ENCODE peak calls at places on chromosomes 11 and 22, in ten cellular contexts. One of them, this sample, is unnamed.
A peak's percentile ranks its signal among the peaks of the same experiment; 100 is the strongest.

GRCh38 chr11:18394928-18395734 is 768 bp downstream of the LDHA start:
- DNase-seq in EH: no peak
- DNase-seq in retinal pigment epithelial cell: no peak
- DNase-seq in sigmoid colon: no peak
- DNase-seq in erythroblast: peak; percentile 54
- DNase-seq in transverse colon: peak; percentile 34
- DNase-seq in germinal center: peak; percentile 44
- DNase-seq in NCI-H774: no peak
- DNase-seq in iPS-NIHi11: no peak
- DNase-seq in stimulated activated CD8-positive, alpha-beta memory T cell treated with anti-CD3 and anti-CD28 coated beads, Interleukin-7, amount 100 ng/mL, for 1 hour: no peak
- DNase-seq in this sample: no peak

GRCh38 chr22:48902001-48902869 is 925.4 kb downstream of the BRD1 start:
- DNase-seq in EH: no peak
- DNase-seq in retinal pigment epithelial cell: no peak
- DNase-seq in sigmoid colon: peak; percentile 36
- DNase-seq in erythroblast: no peak
- DNase-seq in transverse colon: no peak
- DNase-seq in germinal center: no peak
- DNase-seq in NCI-H774: no peak
- DNase-seq in iPS-NIHi11: peak; percentile 4
- DNase-seq in stimulated activated CD8-positive, alpha-beta memory T cell treated with anti-CD3 and anti-CD28 coated beads, Interleukin-7, amount 100 ng/mL, for 1 hour: no peak
- DNase-seq in this sample: no peak

GRCh38 chr22:41524283-41524682 is 20.0 kb downstream of the POLR3H start:
- DNase-seq in EH: no peak
- DNase-seq in retinal pigment epithelial cell: no peak
- DNase-seq in sigmoid colon: peak; percentile 91
- DNase-seq in erythroblast: no peak
- DNase-seq in transverse colon: peak; percentile 59
- DNase-seq in germinal center: no peak
- DNase-seq in NCI-H774: no peak
- DNase-seq in iPS-NIHi11: no peak
- DNase-seq in stimulated activated CD8-positive, alpha-beta memory T cell treated with anti-CD3 and anti-CD28 coated beads, Interleukin-7, amount 100 ng/mL, for 1 hour: no peak
- DNase-seq in this sample: no peak

GRCh38 chr22:36443198-36443770 is 38.2 kb downstream of the TXN2 start:
- DNase-seq in EH: peak; percentile 61
- DNase-seq in retinal pigment epithelial cell: no peak
- DNase-seq in sigmoid colon: no peak
- DNase-seq in erythroblast: no peak
- DNase-seq in transverse colon: no peak
- DNase-seq in germinal center: no peak
- DNase-seq in NCI-H774: no peak
- DNase-seq in iPS-NIHi11: no peak
- DNase-seq in stimulated activated CD8-positive, alpha-beta memory T cell treated with anti-CD3 and anti-CD28 coated beads, Interleukin-7, amount 100 ng/mL, for 1 hour: no peak
- DNase-seq in this sample: no peak

GRCh38 chr11:57514538-57515331 is 767 bp downstream of the SLC43A1 start:
- DNase-seq in EH: peak; percentile 57
- DNase-seq in retinal pigment epithelial cell: no peak
- DNase-seq in sigmoid colon: peak; percentile 82
- DNase-seq in erythroblast: peak; percentile 74
- DNase-seq in transverse colon: peak; percentile 72
- DNase-seq in germinal center: peak; percentile 63
- DNase-seq in NCI-H774: peak; percentile 10
- DNase-seq in iPS-NIHi11: peak; percentile 73
- DNase-seq in stimulated activated CD8-positive, alpha-beta memory T cell treated with anti-CD3 and anti-CD28 coated beads, Interleukin-7, amount 100 ng/mL, for 1 hour: no peak
- DNase-seq in this sample: no peak

GRCh38 chr11:48880021-48880441 is 103.7 kb downstream of the TRIM51G start:
- DNase-seq in EH: no peak
- DNase-seq in retinal pigment epithelial cell: no peak
- DNase-seq in sigmoid colon: peak; percentile 50
- DNase-seq in erythroblast: no peak
- DNase-seq in transverse colon: no peak
- DNase-seq in germinal center: no peak
- DNase-seq in NCI-H774: no peak
- DNase-seq in iPS-NIHi11: no peak
- DNase-seq in stimulated activated CD8-positive, alpha-beta memory T cell treated with anti-CD3 and anti-CD28 coated beads, Interleukin-7, amount 100 ng/mL, for 1 hour: no peak
- DNase-seq in this sample: no peak

GRCh38 chr11:62497132-62497915 is 49.3 kb downstream of the AHNAK start:
- DNase-seq in EH: peak; percentile 75
- DNase-seq in retinal pigment epithelial cell: no peak
- DNase-seq in sigmoid colon: no peak
- DNase-seq in erythroblast: peak; percentile 70
- DNase-seq in transverse colon: peak; percentile 62
- DNase-seq in germinal center: no peak
- DNase-seq in NCI-H774: peak; percentile 8
- DNase-seq in iPS-NIHi11: peak; percentile 66
- DNase-seq in stimulated activated CD8-positive, alpha-beta memory T cell treated with anti-CD3 and anti-CD28 coated beads, Interleukin-7, amount 100 ng/mL, for 1 hour: no peak
- DNase-seq in this sample: peak; percentile 21

GRCh38 chr22:17831527-17832251 is 57.4 kb upstream of the BID start:
- DNase-seq in EH: no peak
- DNase-seq in retinal pigment epithelial cell: no peak
- DNase-seq in sigmoid colon: peak; percentile 83
- DNase-seq in erythroblast: no peak
- DNase-seq in transverse colon: no peak
- DNase-seq in germinal center: no peak
- DNase-seq in NCI-H774: no peak
- DNase-seq in iPS-NIHi11: no peak
- DNase-seq in stimulated activated CD8-positive, alpha-beta memory T cell treated with anti-CD3 and anti-CD28 coated beads, Interleukin-7, amount 100 ng/mL, for 1 hour: no peak
- DNase-seq in this sample: no peak

GRCh38 chr11:2747236-2748015 is 47.6 kb upstream of the KCNQ1OT1 start:
- DNase-seq in EH: no peak
- DNase-seq in retinal pigment epithelial cell: no peak
- DNase-seq in sigmoid colon: peak; percentile 32
- DNase-seq in erythroblast: no peak
- DNase-seq in transverse colon: no peak
- DNase-seq in germinal center: no peak
- DNase-seq in NCI-H774: no peak
- DNase-seq in iPS-NIHi11: no peak
- DNase-seq in stimulated activated CD8-positive, alpha-beta memory T cell treated with anti-CD3 and anti-CD28 coated beads, Interleukin-7, amount 100 ng/mL, for 1 hour: no peak
- DNase-seq in this sample: no peak